ENCODE peak calls at places on chromosomes 13 and 19, in four cellular contexts. J is hepatocyte, A is GM23338, Y is tibial artery. B is an unnamed sample. For H3K27me3, the result is how much of the 10 kb centered on the place peaks cover.

GRCh38 chr13:53141336-53141735 is 112.7 kb downstream of the OLFM4 start:
- DNase-seq in A (no peak), J (no peak), Y (no peak), B (no peak)

GRCh38 chr13:110173247-110173818 is 133.6 kb downstream of the COL4A1 start:
- DNase-seq in J (no peak), A (no peak), Y (no peak), B (no peak)

GRCh38 chr13:36801035-36801434 is 18.0 kb upstream of the RFXAP start:
- DNase-seq in Y (no peak), J (no peak), A (no peak), B (no peak)

GRCh38 chr19:48271531-48272151 is 1.8 kb downstream of the ZNF114 start:
- DNase-seq in Y (peak), A (peak), J (peak), B (peak)

GRCh38 chr13:32791545-32792172 is 205.4 kb downstream of the PDS5B start:
- DNase-seq in J (no peak), Y (no peak), A (no peak), B (no peak)

GRCh38 chr13:50543767-50544166 is 299.7 kb downstream of the DLEU7 start:
- DNase-seq in A (peak), J (peak), Y (no peak), B (no peak)

GRCh38 chr13:109918179-109918651 is 131.8 kb upstream of the IRS2 start:
- DNase-seq in J (peak), A (no peak), Y (peak), B (no peak)

GRCh38 chr13:19984430-19985218 is 26.1 kb downstream of the ZMYM2 start:
- DNase-seq in A (peak), Y (no peak), J (peak), B (no peak)

GRCh38 chr19:40443930-40444180 is 280 bp downstream of the SERTAD3 start:
- DNase-seq in Y (no peak), A (peak), J (no peak), B (no peak)

GRCh38 chr13:59689057-59689456 is 474.7 kb downstream of the DIAPH3 start:
- DNase-seq in A (peak), J (no peak), Y (no peak), B (no peak)

GRCh38 chr13:72151241-72151640 is 284.2 kb upstream of the DACH1 start:
- DNase-seq in Y (no peak), J (no peak), A (no peak), B (no peak)

GRCh38 chr13:34506796-34507195 is 435.3 kb upstream of the NBEA start:
- DNase-seq in Y (no peak), J (no peak), A (no peak), B (no peak)

GRCh38 chr19:23391239-23391638 is 4.0 kb downstream of the ZNF91 start:
- DNase-seq in Y (no peak), J (no peak), A (no peak), B (no peak)

GRCh38 chr13:73767747-73768315 is 366.4 kb downstream of the KLF12 start:
- DNase-seq in J (no peak), Y (no peak), A (peak), B (no peak)

GRCh38 chr19:49491030-49491803 is 3.8 kb downstream of the RPL13A start:
- DNase-seq in Y (no peak), A (no peak), J (no peak), B (no peak)

GRCh38 chr13:40982772-40983171 is 36.3 kb downstream of the ELF1 start:
- DNase-seq in Y (peak), J (peak), A (no peak), B (no peak)

GRCh38 chr13:30792257-30793000 is 57.1 kb downstream of the ALOX5AP start:
- DNase-seq in A (peak), Y (peak), J (peak), B (peak)

GRCh38 chr13:46267166-46267565 is 55.4 kb downstream of the LRRC63 start:
- DNase-seq in J (no peak), Y (no peak), A (no peak), B (no peak)

GRCh38 chr19:30374791-30375650 is 2.8 kb downstream of the ZNF536 start:
- DNase-seq in A (peak), Y (no peak), J (peak), B (no peak)

GRCh38 chr13:106533940-106534843 is 1.3 kb downstream of the EFNB2 start:
- DNase-seq in Y (peak), J (peak), A (peak), B (peak)

GRCh38 chr19:55632463-55632834 is 8.1 kb upstream of the ZNF784 start:
- DNase-seq in A (peak), Y (peak), J (peak), B (peak)

GRCh38 chr13:84137292-84137691 is 255.0 kb upstream of the SLITRK1 start:
- DNase-seq in Y (no peak), A (no peak), J (no peak), B (no peak)

GRCh38 chr13:104592127-104592526 is 1525.9 kb upstream of the SLC10A2 start:
- DNase-seq in A (no peak), J (peak), Y (no peak), B (no peak)

GRCh38 chr13:30846311-30846710 is 59.8 kb upstream of the MEDAG start:
- DNase-seq in Y (no peak), A (no peak), J (no peak), B (no peak)

GRCh38 chr19:45251452-45252354 is 632 bp downstream of the MARK4 start:
- DNase-seq in J (peak), A (peak), Y (no peak), B (peak)

GRCh38 chr13:113437408-113438010 is 15.8 kb downstream of the ADPRHL1 start:
- DNase-seq in Y (no peak), A (no peak), J (no peak), B (peak)

DNA sequence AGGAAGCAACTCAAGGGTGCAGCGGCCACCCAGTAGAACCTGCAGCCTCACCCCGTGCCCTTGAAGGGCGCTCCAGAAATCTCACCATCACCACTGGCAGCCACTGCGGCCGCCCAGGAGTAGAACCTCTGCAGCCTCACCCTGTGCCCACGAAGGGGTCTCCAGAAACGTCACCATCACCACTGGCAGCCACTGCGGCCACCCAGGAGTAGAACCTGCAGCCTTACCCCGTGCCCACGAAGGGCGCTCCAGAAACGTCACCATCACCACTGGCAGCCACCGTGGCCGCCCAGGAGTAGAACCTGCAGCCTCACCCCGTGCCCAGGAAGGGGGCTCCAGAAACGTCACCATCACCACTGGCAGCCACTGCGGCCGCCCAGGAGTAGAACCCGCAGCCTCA is 336.0 kb downstream of the TEX29 start:
- DNase-seq in Y (no peak), J (no peak), A (no peak), B (no peak)
- H3K27me3 ChIP-seq in Y (under half), J (half or more), A (under half), B (under half)

GRCh38 chr19:39248806-39249205 is at the start of gene IFNL4:
- DNase-seq in J (no peak), A (no peak), Y (no peak), B (no peak)

GRCh38 chr19:39252458-39252857 is 3.8 kb upstream of the IFNL4 start:
- DNase-seq in A (no peak), J (no peak), Y (no peak), B (no peak)

GRCh38 chr19:39251081-39251480 is 2.4 kb upstream of the IFNL4 start:
- DNase-seq in J (no peak), A (no peak), Y (no peak), B (no peak)

GRCh38 chr19:39247701-39248664 is 673 bp downstream of the IFNL4 start:
- DNase-seq in J (peak), A (peak), Y (no peak), B (no peak)

GRCh38 chr19:39246951-39247669 is 1.5 kb downstream of the IFNL4 start:
- DNase-seq in A (peak), J (no peak), Y (no peak), B (peak)
- H3K27me3 ChIP-seq in A (half or more), J (under half), Y (half or more), B (under half)

GRCh38 chr19:11451327-11451941 is 16.0 kb downstream of the PRKCSH start:
- DNase-seq in Y (no peak), A (no peak), J (no peak), B (no peak)

GRCh38 chr19:11451942-11452813 is 16.7 kb downstream of the PRKCSH start:
- DNase-seq in J (no peak), A (peak), Y (no peak), B (no peak)

GRCh38 chr19:11452814-11453335 is 17.4 kb downstream of the PRKCSH start:
- DNase-seq in J (no peak), Y (no peak), A (no peak), B (no peak)

GRCh38 chr19:11456659-11457058 is 21.2 kb downstream of the PRKCSH start:
- DNase-seq in J (no peak), Y (no peak), A (no peak), B (no peak)

GRCh38 chr19:11453468-11454341 is 18.3 kb downstream of the PRKCSH start:
- DNase-seq in Y (no peak), J (no peak), A (peak), B (no peak)
- H3K27me3 ChIP-seq in Y (under half), J (under half), A (under half), B (under half)

DNA sequence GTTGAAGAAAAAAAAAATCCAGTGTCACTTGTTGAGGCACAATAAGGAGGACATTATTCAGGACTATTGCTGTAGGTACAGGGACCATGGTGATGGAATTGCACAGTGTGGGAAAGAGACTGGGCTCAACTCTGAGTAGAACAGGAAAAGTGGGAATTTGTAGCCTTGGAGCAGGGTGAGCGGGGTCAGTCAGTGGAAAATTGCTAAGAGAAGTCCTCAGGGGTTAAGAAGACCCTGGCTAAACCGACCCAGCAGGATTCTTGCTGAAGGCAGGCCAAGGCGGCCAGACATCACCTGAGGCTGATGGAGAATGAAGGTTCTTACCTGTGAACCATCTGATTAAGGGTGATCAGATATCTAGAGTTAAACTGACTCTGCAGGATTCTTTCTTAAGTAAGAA is 12.5 kb downstream of the LAIR2 start:
- DNase-seq in Y (no peak), J (no peak), A (no peak), B (no peak)
- H3K27me3 ChIP-seq in Y (under half), J (under half), A (under half), B (under half)

DNA sequence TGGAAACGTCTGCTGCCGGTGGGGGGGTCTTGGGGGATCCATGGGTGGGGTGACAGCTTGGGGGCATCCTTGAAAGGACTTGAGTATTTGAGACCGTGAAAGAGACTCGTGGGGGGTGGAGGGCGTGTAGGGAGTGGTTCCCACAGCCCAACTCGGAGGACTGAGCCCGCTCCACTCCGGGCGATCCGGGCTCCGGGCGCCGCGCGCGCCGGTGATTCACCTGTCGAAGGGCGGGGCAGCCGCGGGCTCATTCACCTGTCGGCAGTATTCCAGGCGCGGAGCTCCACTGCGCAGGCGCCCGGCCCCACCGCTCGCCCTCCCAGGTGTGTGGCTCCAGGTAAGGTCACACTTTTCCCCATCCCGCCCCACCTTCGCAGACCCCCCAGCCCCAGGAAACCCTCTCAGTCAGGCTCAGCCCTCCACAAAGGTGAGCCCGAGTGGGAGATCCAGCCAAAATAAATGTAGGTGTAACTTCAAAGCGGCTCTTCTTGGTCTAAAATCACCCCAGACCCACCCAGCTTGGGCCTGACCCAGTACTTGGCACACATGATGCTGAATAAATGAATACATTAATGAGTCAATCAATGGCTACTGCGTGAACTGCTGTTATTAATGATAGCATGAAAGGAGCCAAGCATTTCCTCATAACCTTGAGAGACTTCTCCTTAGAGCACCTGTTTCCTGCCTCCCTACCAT is 4.7 kb downstream of the NOTCH3 start:
- DNase-seq in A (peak), Y (no peak), J (peak), B (peak)
- H3K27me3 ChIP-seq in A (under half), Y (under half), J (under half), B (under half)

DNA sequence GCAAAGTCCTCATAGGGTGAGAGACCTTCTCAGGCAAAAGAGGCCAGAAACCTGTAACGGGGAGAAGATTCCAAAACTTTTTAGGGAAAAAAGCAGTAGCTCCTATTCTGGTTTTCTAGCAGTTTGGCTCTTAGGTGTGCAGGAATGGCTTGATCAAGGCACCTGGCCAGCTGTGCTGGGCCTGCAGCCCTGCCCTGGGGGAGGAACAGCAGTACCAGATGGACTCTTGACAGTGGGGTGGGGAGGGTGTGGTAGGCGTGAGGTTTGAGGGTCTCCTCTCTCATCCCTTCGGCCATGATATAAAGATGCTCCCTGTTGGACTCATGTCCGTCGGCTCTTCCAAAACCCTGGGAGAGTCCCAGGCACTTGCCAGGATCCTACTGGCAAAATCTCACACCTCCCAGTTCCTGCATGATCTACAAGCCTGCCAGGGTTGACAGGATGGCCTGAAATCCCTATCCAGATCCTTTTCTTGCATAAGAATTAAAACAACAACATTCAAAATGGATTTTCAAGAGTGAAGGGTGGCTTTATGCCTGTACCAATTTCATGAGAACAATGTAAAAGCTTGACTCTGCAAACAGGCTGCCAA is 120.4 kb downstream of the IER2 start:
- DNase-seq in A (no peak), Y (no peak), J (no peak), B (no peak)
- H3K27me3 ChIP-seq in A (under half), Y (under half), J (under half), B (under half)

B was measured in body of pancreas.